ENCODE peak calls at places on chromosomes 12 and 14, in ten cellular contexts. R, A, K, U, L, Z, J, D, I and W are unnamed samples.

GRCh38 chr14:101123639-101124525 is 220.4 kb upstream of the RTL1 start:
- DNase-seq in R (no peak), A (no peak), K (no peak), U (no peak), L (no peak), Z (no peak), J (no peak), D (no peak), I (peak; percentile 18), W (no peak)

GRCh38 chr12:49309361-49309760 is 13.7 kb upstream of the TROAP start:
- DNase-seq in R (no peak), A (no peak), K (no peak), U (no peak), L (no peak), Z (no peak), J (no peak), D (no peak), I (no peak), W (no peak)

GRCh38 chr12:99810718-99811593 is 163.4 kb downstream of the GARIN6 start:
- DNase-seq in R (no peak), A (no peak), K (no peak), U (no peak), L (no peak), Z (peak; percentile 83), J (no peak), D (peak; percentile 42), I (peak; percentile 27), W (peak; percentile 42)

GRCh38 chr14:70045715-70046535 is 142.8 kb downstream of the SLC8A3 start:
- DNase-seq in R (peak; percentile 46), A (peak; percentile 14), K (peak; percentile 51), U (peak; percentile 2), L (peak; percentile 85), Z (peak; percentile 76), J (no peak), D (peak; percentile 79), I (peak; percentile 65), W (no peak)

GRCh38 chr14:35346738-35347322 is 54.6 kb downstream of the PSMA6 start:
- DNase-seq in R (no peak), A (no peak), K (no peak), U (no peak), L (no peak), Z (no peak), J (no peak), D (no peak), I (no peak), W (no peak)

GRCh38 chr12:42981379-42981778 is 391.8 kb upstream of the PRICKLE1 start:
- DNase-seq in R (peak; percentile 47), A (peak; percentile 47), K (no peak), U (no peak), L (no peak), Z (no peak), J (no peak), D (no peak), I (peak; percentile 31), W (peak; percentile 74)

GRCh38 chr12:9798008-9798619 is 29.2 kb upstream of the KLRF1 start:
- DNase-seq in R (peak; percentile 43), A (peak; percentile 67), K (no peak), U (peak; percentile 55), L (peak; percentile 48), Z (peak; percentile 1), J (no peak), D (peak; percentile 74), I (peak; percentile 61), W (peak; percentile 67)

GRCh38 chr12:121610239-121611149 is 15.8 kb upstream of the ORAI1 start:
- DNase-seq in R (peak; percentile 66), A (no peak), K (peak; percentile 46), U (no peak), L (no peak), Z (no peak), J (peak; percentile 13), D (peak; percentile 58), I (no peak), W (no peak)

GRCh38 chr12:115572440-115572839 is 705.1 kb downstream of the MED13L start:
- DNase-seq in R (no peak), A (no peak), K (no peak), U (no peak), L (no peak), Z (no peak), J (no peak), D (peak; percentile 40), I (no peak), W (no peak)

GRCh38 chr14:80978403-80978802 is 23.0 kb downstream of the TSHR start:
- DNase-seq in R (no peak), A (no peak), K (no peak), U (no peak), L (no peak), Z (no peak), J (no peak), D (no peak), I (no peak), W (no peak)

GRCh38 chr12:127108360-127109215 is 1158.4 kb upstream of the TMEM132C start:
- DNase-seq in R (peak; percentile 62), A (peak; percentile 18), K (peak; percentile 24), U (peak; percentile 28), L (peak; percentile 58), Z (peak; percentile 35), J (peak; percentile 31), D (peak; percentile 38), I (peak; percentile 46), W (peak; percentile 64)

GRCh38 chr14:24435998-24436354 is 6.2 kb downstream of the KHNYN start:
- DNase-seq in R (no peak), A (no peak), K (no peak), U (no peak), L (no peak), Z (no peak), J (no peak), D (no peak), I (no peak), W (no peak)

GRCh38 chr12:75975692-75976091 is 55.9 kb downstream of the PHLDA1 start:
- DNase-seq in R (no peak), A (no peak), K (no peak), U (no peak), L (no peak), Z (peak; percentile 20), J (no peak), D (no peak), I (no peak), W (no peak)

GRCh38 chr12:116659771-116660481 is 77.9 kb downstream of the SPRING1 start:
- DNase-seq in R (no peak), A (peak; percentile 19), K (no peak), U (no peak), L (no peak), Z (no peak), J (no peak), D (peak; percentile 28), I (peak; percentile 38), W (peak; percentile 56)

GRCh38 chr14:100155049-100155621 is 4.3 kb downstream of the DEGS2 start:
- DNase-seq in R (no peak), A (no peak), K (no peak), U (no peak), L (peak; percentile 69), Z (peak; percentile 20), J (no peak), D (peak; percentile 25), I (no peak), W (peak; percentile 12)

GRCh38 chr12:57031228-57031670 is 14.9 kb upstream of the TAC3 start:
- DNase-seq in R (no peak), A (no peak), K (no peak), U (no peak), L (peak; percentile 42), Z (peak; percentile 2), J (no peak), D (no peak), I (no peak), W (peak; percentile 26)

GRCh38 chr12:56518570-56518969 is 3.0 kb upstream of the RBMS2 start:
- DNase-seq in R (peak; percentile 58), A (no peak), K (no peak), U (no peak), L (no peak), Z (no peak), J (no peak), D (peak; percentile 7), I (peak; percentile 14), W (no peak)

GRCh38 chr12:66074561-66074960 is 56.0 kb downstream of the LLPH start:
- DNase-seq in R (peak; percentile 17), A (peak; percentile 60), K (no peak), U (no peak), L (no peak), Z (no peak), J (no peak), D (peak; percentile 36), I (no peak), W (no peak)

GRCh38 chr12:7190268-7191055 is 976 bp downstream of the PEX5 start:
- DNase-seq in R (no peak), A (no peak), K (peak; percentile 65), U (no peak), L (peak; percentile 30), Z (peak; percentile 35), J (no peak), D (peak; percentile 21), I (no peak), W (no peak)